ENCODE peak calls at places on chromosomes 13 and 19, in five cellular contexts. G, U, M, X and O are unnamed samples.

GRCh38 chr19:51103811-51104470 is 4.3 kb downstream of the CTU1 start:
- DNase-seq in G (no peak), M (no peak), U (no peak), X (no peak), O (no peak)

GRCh38 chr19:41193420-41194156 is 569 bp downstream of the CYP2S1 start:
- DNase-seq in U (no peak), X (no peak), G (no peak), M (no peak), O (no peak)

GRCh38 chr19:38918526-38918925 is 6.5 kb upstream of the CCER2 start:
- DNase-seq in G (no peak), X (no peak), U (no peak), M (no peak), O (no peak)

GRCh38 chr19:54332149-54332548 is 6.8 kb downstream of the LILRA4 start:
- DNase-seq in U (no peak), X (no peak), G (no peak), M (no peak), O (no peak)

GRCh38 chr13:24038405-24038804 is 122.1 kb upstream of the SPATA13 start:
- DNase-seq in G (no peak), M (no peak), U (no peak), X (peak; percentile 72), O (peak; percentile 53)

GRCh38 chr19:16532440-16533273 is 9.6 kb downstream of the CHERP start:
- DNase-seq in G (no peak), U (no peak), X (no peak), M (no peak), O (no peak)

GRCh38 chr13:22108283-22108897 is 437.5 kb downstream of the FGF9 start:
- DNase-seq in U (no peak), G (no peak), M (no peak), X (peak; percentile 59), O (no peak)

GRCh38 chr19:21082011-21082975 is at the start of gene ZNF714:
- DNase-seq in X (peak; percentile 94), M (peak; percentile 94), U (peak; percentile 81), G (peak; percentile 81), O (peak; percentile 95)

GRCh38 chr13:22227895-22228294 is 557.0 kb downstream of the FGF9 start:
- DNase-seq in X (no peak), U (no peak), G (no peak), M (no peak), O (no peak)

GRCh38 chr19:42246143-42246868 is 3.9 kb upstream of the GSK3A start:
- DNase-seq in M (peak; percentile 76), U (peak; percentile 82), X (peak; percentile 83), G (peak; percentile 75), O (peak; percentile 77)

GRCh38 chr19:16301999-16302694 is 22.5 kb upstream of the KLF2 start:
- DNase-seq in U (no peak), G (no peak), M (no peak), X (peak; percentile 54), O (no peak)

GRCh38 chr13:40233731-40234195 is 432.7 kb downstream of the FOXO1 start:
- DNase-seq in U (peak; percentile 76), X (no peak), G (peak; percentile 68), M (peak; percentile 27), O (no peak)

GRCh38 chr13:33845572-33846305 is 27.8 kb downstream of the RFC3 start:
- DNase-seq in G (no peak), U (no peak), M (no peak), X (no peak), O (no peak)

GRCh38 chr19:54158812-54159351 is 639 bp downstream of the LENG1 start:
- DNase-seq in X (peak; percentile 12), G (no peak), M (no peak), U (no peak), O (no peak)

GRCh38 chr13:64410654-64411053 is 2819.5 kb downstream of the PCDH9 start:
- DNase-seq in M (no peak), X (no peak), G (no peak), U (no peak), O (no peak)

GRCh38 chr13:70330697-70331361 is 222.6 kb upstream of the KLHL1 start:
- DNase-seq in G (no peak), X (no peak), U (no peak), M (no peak), O (no peak)
- H3K4me3 ChIP-seq in G (no peak overlapping the region), X (no peak overlapping the region), U (no peak overlapping the region), M (no peak overlapping the region), O (no peak overlapping the region)

DNA sequence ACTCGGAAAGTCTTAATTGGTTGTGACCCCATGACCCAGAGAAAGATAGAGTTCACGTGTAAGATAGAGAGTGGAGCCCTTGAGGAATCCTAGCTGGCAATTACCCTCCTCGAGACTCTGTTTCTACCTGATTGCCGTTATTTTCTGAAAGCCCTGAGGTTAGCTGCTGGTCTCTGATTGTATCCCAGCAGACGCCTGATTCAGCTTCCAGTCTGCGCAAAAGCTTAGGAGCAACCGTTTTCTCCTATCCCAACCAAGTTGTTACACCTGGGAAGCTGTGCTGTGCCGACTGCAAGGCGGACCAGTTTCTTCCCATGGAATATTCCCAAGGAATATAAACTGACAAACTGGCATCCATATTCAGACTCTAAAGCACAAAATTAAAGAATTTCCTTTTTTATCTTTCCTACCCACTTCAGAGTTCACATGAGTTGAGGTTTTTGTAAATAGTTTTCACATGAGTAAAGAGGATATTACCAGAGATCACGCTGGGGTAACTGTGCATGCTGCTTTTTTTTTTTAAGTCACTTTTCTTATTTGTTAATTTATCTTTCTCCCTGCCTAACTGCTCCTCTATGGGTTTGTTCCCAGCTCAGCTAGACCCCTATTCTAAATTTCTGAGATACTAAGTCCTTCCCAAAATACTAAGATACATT is 1.5 kb upstream of the TRPC4 start:
- DNase-seq in X (peak; percentile 79), G (no peak), U (no peak), M (no peak), O (peak; percentile 61)
- H3K4me3 ChIP-seq in X (no peak overlapping the region), G (peak overlapping the region; percentile 73), U (peak overlapping the region; percentile 58), M (no peak overlapping the region), O (peak overlapping the region; percentile 77)

DNA sequence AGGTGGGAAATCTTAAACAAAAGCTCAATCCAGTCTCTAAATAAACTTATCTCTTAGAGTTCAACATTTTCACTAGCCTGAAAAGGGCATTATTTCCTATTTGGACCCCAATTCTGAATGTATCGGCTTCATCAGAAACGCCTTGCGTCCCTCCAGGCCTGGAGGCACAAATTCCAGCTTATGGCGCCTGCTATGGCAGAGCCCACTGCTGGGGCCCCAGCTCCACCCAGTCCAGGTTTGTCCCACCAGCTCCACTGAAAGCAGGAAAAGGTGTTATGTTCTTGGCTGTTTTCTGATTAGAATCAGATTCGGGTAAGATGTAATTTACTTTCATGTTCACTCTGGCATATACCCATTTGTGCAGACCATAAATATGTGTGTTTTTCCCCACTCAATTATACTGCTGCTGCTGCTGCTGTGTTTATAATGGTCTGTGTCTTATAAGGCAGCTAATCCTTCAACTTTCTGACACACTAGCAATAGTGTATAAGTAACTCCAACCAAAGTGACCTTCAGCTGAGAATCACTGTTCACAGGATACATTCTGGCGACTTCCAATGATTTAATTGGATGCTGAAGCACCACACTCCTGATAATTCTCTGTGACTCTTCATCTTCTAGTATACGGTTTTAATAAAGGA is 6.4 kb downstream of the IRS2 start:
- DNase-seq in G (no peak), M (no peak), U (no peak), X (no peak), O (no peak)
- H3K4me3 ChIP-seq in G (peak overlapping the region; percentile 78), M (no peak overlapping the region), U (peak overlapping the region; percentile 45), X (no peak overlapping the region), O (peak overlapping the region; percentile 58)

DNA sequence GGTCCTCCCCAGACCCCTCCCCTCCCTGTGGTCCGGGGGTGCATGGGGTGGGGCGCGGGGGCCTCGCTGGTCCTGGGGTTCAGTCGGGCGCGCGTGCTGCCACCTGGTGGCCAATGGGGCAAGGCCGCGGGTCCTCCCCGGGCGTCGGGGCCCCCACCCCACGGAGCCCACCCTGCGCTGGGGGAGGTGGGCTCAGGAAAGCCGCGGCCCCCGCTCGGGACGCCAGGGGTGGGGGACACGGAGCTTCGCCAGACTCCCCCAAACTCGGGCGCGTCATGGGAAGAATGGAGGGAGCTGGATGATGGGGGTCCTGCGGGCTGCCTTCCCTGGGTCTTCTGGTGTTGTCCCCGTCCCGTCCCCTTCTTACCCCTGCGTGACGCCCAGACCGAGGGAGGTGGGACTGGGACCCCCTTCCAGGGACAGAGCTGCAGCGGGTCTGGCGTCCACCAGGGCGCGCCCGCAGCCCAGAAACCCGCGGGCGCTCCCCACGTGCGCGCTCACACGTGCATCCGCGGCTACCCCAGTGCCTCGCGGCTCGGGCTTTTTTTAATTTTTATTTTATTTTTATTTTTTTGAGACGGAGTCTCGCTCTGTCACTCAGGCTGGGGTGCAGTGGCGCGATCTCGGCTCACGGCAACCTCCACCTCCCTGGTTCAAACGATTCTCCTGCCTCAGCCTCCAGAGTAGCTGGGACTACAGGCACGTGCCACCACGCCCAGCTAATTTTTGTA is 19.8 kb upstream of the TCF3 start:
- DNase-seq in U (peak; percentile 34), M (no peak), X (peak; percentile 30), G (no peak), O (no peak)
- H3K4me3 ChIP-seq in U (no peak overlapping the region), M (no peak overlapping the region), X (peak overlapping the region; percentile 34), G (peak overlapping the region; percentile 21), O (no peak overlapping the region)

DNA sequence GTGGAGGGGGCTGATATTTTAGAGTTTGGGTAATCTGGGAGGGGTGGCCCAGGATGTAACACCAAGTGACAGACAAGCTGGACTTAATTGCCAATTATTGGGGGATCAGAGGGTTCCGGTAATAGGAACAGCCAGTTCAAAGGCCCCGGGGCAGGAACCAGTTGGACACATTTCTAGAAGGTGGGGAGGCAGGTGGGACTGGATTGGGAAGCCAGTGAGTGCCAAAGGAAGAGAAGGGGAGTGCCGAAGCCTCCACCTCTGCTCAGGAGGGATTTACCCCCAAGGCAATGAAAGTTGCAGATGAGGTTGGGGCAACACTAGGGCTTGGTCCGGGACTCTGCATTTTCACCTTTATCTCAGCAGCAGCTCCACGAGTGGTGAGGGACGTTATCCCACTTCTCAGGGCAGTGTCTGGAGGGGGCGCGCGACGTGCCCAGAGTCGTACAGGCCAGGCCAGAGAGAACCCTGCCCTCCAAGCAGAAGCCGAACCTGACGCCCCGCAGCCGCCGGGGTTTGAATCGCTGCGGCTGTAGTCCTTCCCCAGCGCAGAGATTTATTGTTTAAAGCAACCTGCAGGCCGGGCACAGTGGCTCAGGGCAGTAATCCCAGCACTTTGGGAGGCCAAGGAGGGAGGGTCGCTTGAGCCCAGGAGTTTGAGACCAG is 5.7 kb upstream of the JUND start:
- DNase-seq in U (no peak), M (no peak), X (no peak), G (no peak), O (no peak)
- H3K4me3 ChIP-seq in U (no peak overlapping the region), M (no peak overlapping the region), X (no peak overlapping the region), G (no peak overlapping the region), O (no peak overlapping the region)

DNA sequence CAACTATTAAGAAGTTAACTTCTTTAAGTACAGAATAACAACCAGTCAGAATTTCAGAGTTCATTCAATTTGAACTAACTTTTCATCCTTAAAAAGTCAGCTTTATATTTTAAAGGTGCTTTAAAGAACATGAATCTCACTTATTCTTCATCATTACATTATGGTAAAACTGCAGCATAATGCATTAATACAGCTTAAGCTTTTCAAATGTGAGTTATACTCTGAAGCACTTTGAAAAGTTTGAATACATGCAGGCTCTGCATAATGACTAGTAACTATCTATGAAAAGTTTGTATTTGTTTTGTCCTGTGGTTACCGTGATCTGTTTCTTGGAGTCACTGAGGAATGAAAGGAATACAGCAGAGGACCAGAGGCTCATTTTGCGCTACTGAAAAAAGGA is 4.0 kb downstream of the PCDH17 start:
- DNase-seq in M (no peak), G (no peak), U (no peak), X (no peak), O (no peak)
- H3K4me3 ChIP-seq in M (no peak overlapping the region), G (peak overlapping the region; percentile 74), U (no peak overlapping the region), X (no peak overlapping the region), O (no peak overlapping the region)